ENCODE peak calls at places on chromosomes 5 and 9, in nine cellular contexts. K is GM12891, J is adrenal gland, X is breast epithelium, S is A549, W is upper lobe of left lung, G is HCT116, R is tibial nerve, T is spleen. E is an unnamed sample.

GRCh38 chr9:68775003-68775730 is 70.1 kb downstream of the PIP5K1B start:
- DNase-seq in K (no peak), J (peak; percentile 70), X (no peak), S (no peak), W (no peak), G (no peak), R (no peak), T (no peak), E (no peak)

GRCh38 chr5:72122619-72123018 is 15.3 kb downstream of the MAP1B start:
- DNase-seq in K (no peak), J (no peak), X (no peak), S (no peak), W (no peak), G (no peak), R (no peak), T (no peak), E (no peak)

GRCh38 chr5:160434022-160434531 is 12.4 kb downstream of the PTTG1 start:
- DNase-seq in K (no peak), J (no peak), X (peak; percentile 45), S (no peak), W (no peak), G (no peak), R (no peak), T (peak; percentile 90), E (no peak)

GRCh38 chr5:174139623-174140022 is 94.1 kb downstream of the NSG2 start:
- DNase-seq in K (no peak), J (no peak), X (no peak), S (no peak), W (no peak), G (no peak), R (no peak), T (no peak), E (no peak)

GRCh38 chr5:139835656-139836055 is 40.0 kb downstream of the PSD2 start:
- DNase-seq in K (no peak), J (no peak), X (no peak), S (no peak), W (no peak), G (no peak), R (no peak), T (no peak), E (no peak)

GRCh38 chr9:134434896-134435506 is 108.7 kb downstream of the RXRA start:
- DNase-seq in K (no peak), J (peak; percentile 99), X (peak; percentile 94), S (peak; percentile 65), W (peak; percentile 93), G (no peak), R (peak; percentile 96), T (peak; percentile 88), E (peak; percentile 97)

GRCh38 chr5:151029856-151030336 is 9.5 kb downstream of the GPX3 start:
- DNase-seq in K (no peak), J (no peak), X (no peak), S (no peak), W (no peak), G (no peak), R (no peak), T (no peak), E (no peak)

GRCh38 chr5:376951-377325 is 55.4 kb downstream of the AHRR start:
- DNase-seq in K (no peak), J (peak; percentile 3), X (no peak), S (no peak), W (peak; percentile 6), G (no peak), R (no peak), T (peak; percentile 30), E (no peak)

GRCh38 chr9:133102190-133103021 is 18.6 kb downstream of the RALGDS start:
- DNase-seq in K (no peak), J (no peak), X (no peak), S (no peak), W (no peak), G (no peak), R (no peak), T (peak; percentile 77), E (no peak)

GRCh38 chr9:749712-750111 is 91.8 kb upstream of the DMRT1 start:
- DNase-seq in K (no peak), J (no peak), X (no peak), S (no peak), W (no peak), G (no peak), R (no peak), T (no peak), E (no peak)

GRCh38 chr9:84374516-84374915 is 34.0 kb upstream of the SLC28A3 start:
- DNase-seq in K (no peak), J (no peak), X (no peak), S (no peak), W (no peak), G (no peak), R (no peak), T (no peak), E (no peak)

GRCh38 chr5:81134566-81134965 is 98.6 kb upstream of the CKMT2 start:
- DNase-seq in K (no peak), J (no peak), X (no peak), S (no peak), W (no peak), G (no peak), R (no peak), T (no peak), E (no peak)

GRCh38 chr5:3853366-3853765 is 257.7 kb downstream of the IRX1 start:
- DNase-seq in K (no peak), J (no peak), X (no peak), S (no peak), W (no peak), G (no peak), R (no peak), T (no peak), E (no peak)

GRCh38 chr5:94621763-94622162 is 3.3 kb downstream of the SLF1 start:
- DNase-seq in K (no peak), J (no peak), X (no peak), S (no peak), W (no peak), G (no peak), R (no peak), T (no peak), E (no peak)

GRCh38 chr9:133107961-133108793 is 12.9 kb downstream of the RALGDS start:
- DNase-seq in K (no peak), J (peak; percentile 7), X (no peak), S (no peak), W (peak; percentile 16), G (no peak), R (no peak), T (peak; percentile 48), E (no peak)

GRCh38 chr5:75465480-75465879 is 45.9 kb downstream of the CERT1 start:
- DNase-seq in K (no peak), J (no peak), X (no peak), S (no peak), W (no peak), G (no peak), R (no peak), T (no peak), E (no peak)

GRCh38 chr5:98791928-98792580 is 18.6 kb downstream of the RGMB start:
- DNase-seq in K (no peak), J (no peak), X (no peak), S (no peak), W (no peak), G (no peak), R (no peak), T (no peak), E (no peak)

GRCh38 chr5:35180046-35180445 is 50.2 kb downstream of the PRLR start:
- DNase-seq in K (no peak), J (no peak), X (no peak), S (no peak), W (no peak), G (no peak), R (no peak), T (no peak), E (no peak)

GRCh38 chr9:128656416-128657343 is at the start of gene DYNC2I2:
- DNase-seq in K (peak; percentile 79), J (peak; percentile 96), X (peak; percentile 90), S (peak; percentile 94), W (peak; percentile 96), G (peak; percentile 89), R (peak; percentile 93), T (peak; percentile 98), E (peak; percentile 99)
- TF ChIP-seq POLR2A in K (peak; percentile 78), J (peak; percentile 83), X (peak; percentile 30), S (peak; percentile 86), W (no peak), G (peak; percentile 70), R (no peak), T (no peak), E (peak; percentile 95)

DNA sequence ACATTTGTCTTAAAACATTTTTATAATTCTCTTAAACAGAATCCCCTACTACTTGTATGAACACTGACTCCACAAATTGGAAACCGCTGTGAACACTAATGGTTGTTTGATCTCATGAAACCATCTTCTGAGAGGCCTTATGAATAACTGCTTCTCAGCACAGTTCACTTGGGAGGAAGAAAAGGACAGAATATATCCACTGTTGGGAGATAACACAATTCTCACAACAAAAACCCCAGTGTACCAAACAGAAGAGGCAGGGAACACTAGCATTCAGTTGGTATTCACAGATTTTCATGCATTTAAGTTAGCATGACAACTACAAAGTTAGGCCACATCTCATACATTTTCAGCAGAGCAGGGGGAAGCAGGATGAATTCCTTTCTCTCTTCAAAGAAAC is 89.0 kb upstream of the SELENOP start:
- DNase-seq in K (no peak), J (no peak), X (no peak), S (no peak), W (no peak), G (no peak), R (no peak), T (no peak), E (no peak)
- TF ChIP-seq POLR2A in K (no peak), J (no peak), X (no peak), S (no peak), W (no peak), G (no peak), R (no peak), T (no peak), E (no peak)

DNA sequence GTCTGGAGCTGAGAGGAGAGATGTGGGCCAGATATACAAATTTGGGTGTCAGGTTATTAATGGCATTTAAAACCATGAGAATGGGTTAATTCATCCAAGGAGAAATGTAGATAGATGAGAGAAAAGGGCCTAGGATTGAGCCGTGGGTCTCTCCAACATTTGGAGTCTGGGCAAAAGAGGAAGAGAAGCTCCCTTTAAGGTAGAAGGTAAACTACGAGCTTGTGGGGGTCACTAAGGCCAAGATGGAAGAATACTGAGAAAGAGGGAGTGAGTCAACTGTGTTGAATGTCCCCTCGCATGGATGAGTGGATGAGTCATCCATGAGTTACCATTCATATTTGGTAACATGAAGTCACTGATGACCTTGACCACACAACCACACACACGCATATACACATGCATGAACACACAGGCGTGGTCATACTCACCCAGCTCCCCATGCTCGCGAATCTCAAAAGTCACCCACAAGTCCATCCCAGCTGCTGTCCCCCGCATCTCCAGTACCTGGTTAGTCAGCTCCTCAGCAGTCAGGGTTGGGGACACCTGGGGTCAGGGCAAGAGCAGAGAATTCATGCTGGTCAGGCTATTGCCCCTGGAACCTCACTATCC is 6.8 kb upstream of the FCHSD1 start:
- DNase-seq in K (no peak), J (peak; percentile 58), X (no peak), S (peak; percentile 63), W (no peak), G (peak; percentile 56), R (no peak), T (no peak), E (peak; percentile 82)
- TF ChIP-seq POLR2A in K (no peak), J (no peak), X (no peak), S (no peak), W (no peak), G (no peak), R (no peak), T (no peak), E (no peak)

DNA sequence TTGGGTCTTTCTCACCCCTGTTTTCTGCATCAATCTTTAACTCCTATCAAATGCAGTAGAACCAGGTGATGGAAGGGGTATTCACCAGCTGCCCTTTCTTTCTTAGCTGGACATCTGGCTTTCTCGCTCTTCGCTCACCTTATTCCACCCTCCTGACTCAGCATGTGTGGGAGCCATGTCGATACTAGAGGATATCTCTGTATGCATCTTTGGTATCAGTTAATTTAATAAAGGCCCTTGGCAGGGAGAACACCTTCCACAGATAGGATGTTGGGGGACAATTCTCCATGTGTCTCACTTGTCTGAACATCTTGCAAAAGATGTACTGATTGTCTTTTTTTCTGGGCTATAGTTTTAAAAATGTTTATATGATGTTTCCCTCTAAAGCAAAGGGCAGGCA is 71.5 kb downstream of the ZNF474 start:
- DNase-seq in K (no peak), J (no peak), X (no peak), S (no peak), W (no peak), G (no peak), R (no peak), T (no peak), E (no peak)
- TF ChIP-seq POLR2A in K (no peak), J (no peak), X (no peak), S (no peak), W (no peak), G (no peak), R (no peak), T (no peak), E (no peak)